ENCODE peak calls at places on chromosomes 11 and 22, in eight cellular contexts. V is CD8-positive, alpha-beta T cell; O is pancreas; Z is tibial artery; Q is mucosa of descending colon; R is fibroblast of lung; T is stomach; F is spleen. H is an unnamed sample. For H3K4me1, the result is how much of the 10 kb centered on the place peaks cover.

GRCh38 chr22:24153353-24153752 is 27.9 kb upstream of the SUSD2 start:
- DNase-seq in F (peak), V (peak), Z (no peak), Q (no peak), R (no peak), T (no peak), O (no peak), H (no peak)

GRCh38 chr11:75653532-75653931 is 15.3 kb downstream of the MAP6 start:
- DNase-seq in V (no peak), Q (no peak), Z (no peak), T (no peak), F (no peak), O (no peak), R (no peak), H (no peak)

GRCh38 chr22:42343551-42344081 is 73.2 kb upstream of the TCF20 start:
- DNase-seq in Z (no peak), F (no peak), Q (no peak), V (no peak), O (no peak), R (no peak), T (no peak), H (no peak)

GRCh38 chr11:63882555-63883242 is 34.3 kb downstream of the RCOR2 start:
- DNase-seq in Q (no peak), F (peak), O (no peak), Z (no peak), R (no peak), T (no peak), V (no peak), H (peak)

GRCh38 chr22:26975381-26975780 is 318.0 kb downstream of the MIAT start:
- DNase-seq in T (no peak), R (no peak), Z (no peak), V (no peak), O (no peak), F (no peak), Q (no peak), H (no peak)

GRCh38 chr11:62394825-62395538 is 23.9 kb upstream of the SCGB1A1 start:
- DNase-seq in T (peak), F (peak), R (peak), V (peak), Z (peak), Q (peak), O (peak), H (peak)

GRCh38 chr22:23035557-23036277 is 34.6 kb upstream of the GNAZ start:
- DNase-seq in F (peak), T (no peak), Q (no peak), V (no peak), R (no peak), Z (no peak), O (no peak), H (no peak)

GRCh38 chr11:62555464-62556092 is 9.0 kb upstream of the AHNAK start:
- DNase-seq in R (peak), Z (peak), V (no peak), F (no peak), Q (peak), T (no peak), O (no peak), H (peak)

GRCh38 chr11:122731500-122731913 is 76.0 kb downstream of the UBASH3B start:
- DNase-seq in T (no peak), O (no peak), Q (no peak), F (no peak), R (peak), Z (no peak), V (no peak), H (no peak)

GRCh38 chr11:61498767-61499341 is 9.7 kb upstream of the LRRC10B start:
- DNase-seq in T (no peak), F (no peak), Z (no peak), O (no peak), Q (no peak), R (no peak), V (no peak), H (peak)

GRCh38 chr11:8566613-8567210 is 27.3 kb downstream of the STK33 start:
- DNase-seq in T (no peak), O (no peak), Q (no peak), F (no peak), Z (no peak), R (peak), V (no peak), H (no peak)

GRCh38 chr22:48268771-48269552 is 1506.5 kb downstream of the TBC1D22A start:
- DNase-seq in V (no peak), F (no peak), O (no peak), Q (peak), R (no peak), T (no peak), Z (no peak), H (peak)

GRCh38 chr11:23570828-23571227 is 710.6 kb upstream of the CCDC179 start:
- DNase-seq in Z (no peak), R (peak), T (no peak), F (no peak), V (no peak), O (no peak), Q (no peak), H (no peak)

GRCh38 chr11:117830674-117831351 is 6.3 kb upstream of the FXYD2 start:
- DNase-seq in T (peak), Q (no peak), F (peak), Z (peak), O (peak), R (no peak), V (no peak), H (no peak)

GRCh38 chr11:69504127-69504526 is 22.7 kb downstream of the LINC01488 start:
- DNase-seq in R (no peak), F (peak), O (peak), Z (no peak), Q (peak), V (no peak), T (no peak), H (peak)

GRCh38 chr11:78683774-78684173 is 109.1 kb upstream of the NARS2 start:
- DNase-seq in O (no peak), F (no peak), T (no peak), Z (no peak), Q (no peak), R (no peak), V (no peak), H (no peak)
- H3K4me1 ChIP-seq in O (under half), F (under half), T (under half), Z (under half), Q (under half), R (under half), V (under half), H (under half)

GRCh38 chr22:46399625-46400024 is 64.1 kb downstream of the TRMU start:
- DNase-seq in T (no peak), F (no peak), O (no peak), V (no peak), R (no peak), Q (no peak), Z (no peak), H (no peak)
- TF ChIP-seq CTCF in T (no peak), F (no peak), O (no peak), V (no peak), R (no peak), Q (no peak), Z (no peak), H (no peak)

DNA sequence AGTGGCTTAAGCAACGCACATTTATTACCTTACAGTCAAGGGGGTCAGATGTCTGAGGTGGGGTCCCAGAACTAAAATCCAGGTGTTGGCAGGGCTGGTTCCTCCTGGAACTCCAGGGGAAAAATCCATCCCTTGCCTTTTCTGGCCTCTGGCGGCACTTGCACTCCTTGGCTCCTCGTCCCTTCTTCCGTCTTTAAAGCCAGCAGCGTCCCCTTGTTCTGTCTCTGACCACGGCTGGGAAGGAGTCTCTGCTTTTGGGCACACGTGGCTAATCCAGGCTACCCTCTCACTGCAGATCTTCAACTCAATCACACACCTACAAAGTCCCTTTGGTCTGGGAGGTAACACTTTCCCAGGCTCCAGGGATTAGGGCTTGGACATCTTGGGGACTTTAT is 73.5 kb upstream of the WNT7B start:
- DNase-seq in Q (peak), V (no peak), Z (no peak), F (no peak), R (no peak), T (no peak), O (no peak), H (no peak)
- H3K4me1 ChIP-seq in Q (under half), V (under half), Z (half or more), F (half or more), R (under half), T (half or more), O (half or more), H (under half)

GRCh38 chr11:27700351-27701261 is at the start of gene BDNF:
- DNase-seq in V (no peak), O (peak), F (no peak), Q (peak), Z (no peak), T (no peak), R (peak), H (no peak)

GRCh38 chr11:27699926-27700350 is 317 bp downstream of the BDNF start:
- DNase-seq in Q (peak), T (no peak), V (no peak), R (no peak), F (no peak), Z (no peak), O (peak), H (no peak)

GRCh38 chr11:27703453-27703852 is 3.2 kb upstream of the BDNF start:
- DNase-seq in R (peak), T (no peak), O (no peak), F (no peak), V (no peak), Z (no peak), Q (no peak), H (no peak)

GRCh38 chr11:27699242-27699925 is 871 bp downstream of the BDNF start:
- DNase-seq in Q (peak), F (no peak), Z (no peak), V (no peak), T (no peak), O (peak), R (peak), H (no peak)

DNA sequence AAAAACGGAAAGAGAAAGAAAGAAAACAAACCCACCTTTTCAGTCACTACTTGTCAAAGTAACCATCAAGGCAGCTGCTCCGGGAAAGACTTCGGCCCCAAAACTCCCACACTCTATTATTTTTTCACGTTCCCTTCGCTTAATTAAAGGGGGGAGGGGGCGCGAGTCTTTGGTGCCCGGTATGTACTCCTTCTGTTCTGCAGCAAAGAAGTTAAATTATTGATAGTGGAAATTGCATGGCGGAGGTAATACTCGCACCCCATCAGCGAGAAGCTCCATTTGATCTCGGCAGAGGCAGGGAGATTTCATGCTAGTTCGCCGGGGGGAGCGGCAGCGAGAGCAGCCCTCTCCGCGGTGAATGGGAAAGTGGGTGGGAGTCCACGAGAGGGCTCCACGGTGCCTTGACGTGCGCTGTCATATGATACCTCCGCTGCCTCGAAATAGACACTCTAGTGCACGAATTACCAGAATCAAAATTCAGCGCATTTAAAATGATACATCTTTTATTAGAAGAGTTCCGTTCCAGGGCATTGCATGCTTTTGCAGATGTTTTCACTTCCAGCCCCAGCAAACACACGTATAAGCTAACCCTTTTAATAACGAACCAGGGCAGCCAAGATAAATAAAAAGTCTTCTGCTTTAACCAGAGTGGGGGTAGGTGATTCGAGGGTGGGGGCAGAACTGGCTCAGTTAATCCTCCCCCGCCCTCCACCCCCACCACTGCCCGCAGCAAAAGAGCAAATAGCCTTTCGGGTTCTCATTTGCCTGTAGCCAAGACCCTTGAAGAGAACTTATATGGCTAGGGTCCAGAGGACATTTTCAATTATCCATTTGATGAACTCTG is 1.2 kb upstream of the BDNF start:
- DNase-seq in Z (peak), T (no peak), V (no peak), F (no peak), O (peak), R (peak), Q (peak), H (no peak)
- TF ChIP-seq CTCF in Z (no peak), T (no peak), V (no peak), F (no peak), O (no peak), R (peak), Q (no peak), H (no peak)

GRCh38 chr22:17928391-17928790 is 96.0 kb downstream of the MICAL3 start:
- DNase-seq in Z (no peak), T (no peak), V (no peak), R (no peak), F (no peak), O (no peak), Q (no peak), H (no peak)
- H3K4me1 ChIP-seq in Z (under half), T (under half), V (under half), R (under half), F (under half), O (under half), Q (under half), H (under half)

GRCh38 chr11:31651822-31652221 is 142.3 kb downstream of the ELP4 start:
- DNase-seq in F (no peak), R (no peak), T (no peak), V (no peak), O (no peak), Q (no peak), Z (no peak), H (no peak)
- TF ChIP-seq CTCF in F (no peak), R (no peak), T (no peak), V (no peak), O (no peak), Q (no peak), Z (no peak), H (no peak)

DNA sequence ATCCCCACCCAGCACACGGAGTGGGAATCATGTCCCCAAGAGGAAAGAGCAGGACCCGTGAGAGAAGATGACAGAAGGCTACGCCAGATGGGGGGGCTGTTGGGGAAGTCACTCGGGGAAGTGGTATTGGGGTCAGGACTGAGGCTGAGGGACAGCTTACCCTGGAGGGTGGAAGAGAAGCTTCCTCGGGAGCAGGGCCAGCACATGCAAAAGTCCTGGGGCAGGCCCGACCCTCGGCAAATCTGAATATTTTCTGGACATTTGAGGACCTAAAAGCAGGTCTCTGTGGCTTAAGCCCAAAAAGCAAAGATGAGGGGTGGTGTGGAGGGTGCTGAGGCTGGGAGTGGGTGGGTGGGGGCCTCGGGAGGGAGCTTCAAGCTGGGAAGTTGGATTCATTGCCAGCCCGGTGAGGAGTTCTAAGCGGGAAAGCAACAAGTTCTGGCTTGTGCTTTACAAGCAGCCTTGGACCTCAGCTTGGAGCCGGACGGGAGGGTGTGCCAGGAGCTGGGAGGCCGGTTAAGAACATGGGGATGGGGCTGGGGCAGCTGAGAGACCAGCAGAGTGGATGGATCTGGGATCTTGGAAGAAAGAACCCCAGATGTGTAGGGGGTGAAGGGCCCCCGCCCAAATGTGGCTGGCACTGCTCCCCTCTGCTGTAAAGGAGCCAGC is 34.9 kb downstream of the GRAMD4 start:
- DNase-seq in V (no peak), Q (no peak), Z (no peak), R (no peak), O (no peak), T (no peak), F (no peak), H (no peak)
- H3K4me1 ChIP-seq in V (under half), Q (under half), Z (under half), R (under half), O (under half), T (under half), F (under half), H (under half)

GRCh38 chr11:76857776-76858461 is 2.8 kb upstream of the ACER3 start:
- DNase-seq in T (no peak), O (no peak), V (no peak), Z (no peak), F (no peak), Q (no peak), R (no peak), H (no peak)

GRCh38 chr11:76863196-76863777 is 2.6 kb downstream of the ACER3 start:
- DNase-seq in V (no peak), O (no peak), Z (no peak), F (no peak), Q (no peak), R (no peak), T (no peak), H (no peak)

GRCh38 chr11:76859708-76860233 is 947 bp upstream of the ACER3 start:
- DNase-seq in Z (no peak), R (no peak), O (no peak), Q (no peak), V (no peak), T (no peak), F (no peak), H (no peak)

GRCh38 chr11:76861490-76861953 is 804 bp downstream of the ACER3 start:
- DNase-seq in R (no peak), V (no peak), Z (no peak), O (no peak), F (no peak), T (no peak), Q (no peak), H (no peak)

GRCh38 chr11:76860539-76861475 is at the start of gene ACER3:
- DNase-seq in O (peak), V (peak), F (peak), Z (peak), T (peak), Q (peak), R (peak), H (peak)
- TF ChIP-seq CTCF in O (no peak), V (no peak), F (peak), Z (peak), T (no peak), Q (no peak), R (peak), H (no peak)

GRCh38 chr11:45857834-45858492 is 10.7 kb downstream of the CRY2 start:
- DNase-seq in F (no peak), R (peak), V (no peak), O (no peak), Q (no peak), T (peak), Z (no peak), H (peak)
- H3K4me1 ChIP-seq in F (under half), R (under half), V (under half), O (under half), Q (under half), T (half or more), Z (half or more), H (under half)

GRCh38 chr22:20102203-20102780 is 13.6 kb upstream of the RANBP1 start:
- DNase-seq in Z (no peak), T (no peak), V (no peak), Q (peak), O (no peak), F (peak), R (no peak), H (peak)
- TF ChIP-seq CTCF in Z (no peak), T (no peak), V (no peak), Q (no peak), O (no peak), F (no peak), R (no peak), H (no peak)

H was measured in left lung.